ENCODE peak calls at places on chromosome 17, in five cellular contexts. One of them, this sample, is unnamed.

GRCh38 chr17:79793924-79794304 is 3.0 kb downstream of the CBX8 start:
- DNase-seq in left ventricle myocardium inferior: no peak
- DNase-seq in breast epithelium: no peak
- DNase-seq in AG04450: peak; percentile 42
- DNase-seq in GM23338: peak; percentile 85
- DNase-seq in this sample: no peak

GRCh38 chr17:2051388-2052237 is 3.3 kb upstream of the HIC1 start:
- DNase-seq in breast epithelium: no peak
- DNase-seq in left ventricle myocardium inferior: no peak
- DNase-seq in AG04450: no peak
- DNase-seq in GM23338: no peak
- DNase-seq in this sample: no peak

GRCh38 chr17:74430706-74431567 is 951 bp upstream of the GPRC5C start:
- DNase-seq in breast epithelium: peak; percentile 83
- DNase-seq in left ventricle myocardium inferior: peak; percentile 83
- DNase-seq in GM23338: peak; percentile 80
- DNase-seq in AG04450: no peak
- DNase-seq in this sample: peak; percentile 85

GRCh38 chr17:9230346-9230745 is 209.0 kb downstream of the NTN1 start:
- DNase-seq in AG04450: no peak
- DNase-seq in GM23338: no peak
- DNase-seq in left ventricle myocardium inferior: no peak
- DNase-seq in breast epithelium: no peak
- DNase-seq in this sample: no peak

GRCh38 chr17:199195-199604 is 17.8 kb upstream of the DOC2B start:
- DNase-seq in GM23338: no peak
- DNase-seq in AG04450: no peak
- DNase-seq in left ventricle myocardium inferior: no peak
- DNase-seq in breast epithelium: no peak
- DNase-seq in this sample: no peak

GRCh38 chr17:62801553-62801952 is 6.6 kb downstream of the MARCHF10 start:
- DNase-seq in breast epithelium: no peak
- DNase-seq in left ventricle myocardium inferior: no peak
- DNase-seq in AG04450: no peak
- DNase-seq in GM23338: no peak
- DNase-seq in this sample: no peak

GRCh38 chr17:16407911-16408588 is 7.3 kb upstream of the TRPV2 start:
- DNase-seq in left ventricle myocardium inferior: peak; percentile 64
- DNase-seq in AG04450: no peak
- DNase-seq in GM23338: peak; percentile 76
- DNase-seq in breast epithelium: no peak
- DNase-seq in this sample: peak; percentile 73

GRCh38 chr17:61996916-61997605 is 68.0 kb downstream of the MED13 start:
- DNase-seq in AG04450: no peak
- DNase-seq in breast epithelium: no peak
- DNase-seq in GM23338: no peak
- DNase-seq in left ventricle myocardium inferior: no peak
- DNase-seq in this sample: no peak

GRCh38 chr17:78324391-78325075 is 35.3 kb downstream of the SOCS3 start:
- DNase-seq in left ventricle myocardium inferior: peak; percentile 91
- DNase-seq in breast epithelium: no peak
- DNase-seq in GM23338: peak; percentile 71
- DNase-seq in AG04450: peak; percentile 69
- DNase-seq in this sample: peak; percentile 89

GRCh38 chr17:21275579-21276339 is 8.8 kb upstream of the MAP2K3 start:
- DNase-seq in GM23338: peak; percentile 91
- DNase-seq in breast epithelium: peak; percentile 90
- DNase-seq in left ventricle myocardium inferior: peak; percentile 95
- DNase-seq in AG04450: no peak
- DNase-seq in this sample: peak; percentile 94

GRCh38 chr17:61862105-61862574 is 1.2 kb downstream of the BRIP1 start:
- DNase-seq in left ventricle myocardium inferior: no peak
- DNase-seq in AG04450: no peak
- DNase-seq in GM23338: no peak
- DNase-seq in breast epithelium: no peak
- DNase-seq in this sample: no peak

GRCh38 chr17:45087978-45088377 is 26.9 kb downstream of the NMT1 start:
- DNase-seq in GM23338: no peak
- DNase-seq in left ventricle myocardium inferior: no peak
- DNase-seq in breast epithelium: no peak
- DNase-seq in AG04450: no peak
- DNase-seq in this sample: no peak

GRCh38 chr17:58388302-58389190 is 28.8 kb downstream of the RNF43 start:
- DNase-seq in AG04450: no peak
- DNase-seq in left ventricle myocardium inferior: no peak
- DNase-seq in GM23338: peak; percentile 39
- DNase-seq in breast epithelium: no peak
- DNase-seq in this sample: no peak

GRCh38 chr17:6479626-6480324 is 35.5 kb downstream of the PIMREG start:
- DNase-seq in GM23338: no peak
- DNase-seq in breast epithelium: no peak
- DNase-seq in left ventricle myocardium inferior: no peak
- DNase-seq in AG04450: no peak
- DNase-seq in this sample: no peak

GRCh38 chr17:16912021-16912962 is 59.6 kb downstream of the TNFRSF13B start:
- DNase-seq in GM23338: no peak
- DNase-seq in breast epithelium: peak; percentile 22
- DNase-seq in AG04450: no peak
- DNase-seq in left ventricle myocardium inferior: peak; percentile 8
- DNase-seq in this sample: no peak

GRCh38 chr17:20935740-20936139 is 107.1 kb downstream of the USP22 start:
- DNase-seq in left ventricle myocardium inferior: no peak
- DNase-seq in AG04450: no peak
- DNase-seq in breast epithelium: no peak
- DNase-seq in GM23338: no peak
- DNase-seq in this sample: no peak

GRCh38 chr17:78679495-78680395 is 102.3 kb downstream of the CYTH1 start:
- DNase-seq in left ventricle myocardium inferior: no peak
- DNase-seq in AG04450: no peak
- DNase-seq in breast epithelium: no peak
- DNase-seq in GM23338: no peak
- DNase-seq in this sample: no peak

GRCh38 chr17:78651551-78651950 is 74.4 kb upstream of the DNAH17 start:
- DNase-seq in AG04450: no peak
- DNase-seq in breast epithelium: no peak
- DNase-seq in left ventricle myocardium inferior: no peak
- DNase-seq in GM23338: no peak
- DNase-seq in this sample: no peak

GRCh38 chr17:71709974-71710373 is 410.8 kb upstream of the SOX9 start:
- DNase-seq in GM23338: peak; percentile 1
- DNase-seq in breast epithelium: no peak
- DNase-seq in AG04450: no peak
- DNase-seq in left ventricle myocardium inferior: no peak
- DNase-seq in this sample: no peak

GRCh38 chr17:70110443-70110880 is 35.4 kb downstream of the KCNJ16 start:
- DNase-seq in breast epithelium: no peak
- DNase-seq in GM23338: no peak
- DNase-seq in left ventricle myocardium inferior: no peak
- DNase-seq in AG04450: peak; percentile 2
- DNase-seq in this sample: peak; percentile 49

GRCh38 chr17:31740611-31741082 is 118.4 kb downstream of the COPRS start:
- DNase-seq in GM23338: no peak
- DNase-seq in breast epithelium: no peak
- DNase-seq in left ventricle myocardium inferior: no peak
- DNase-seq in AG04450: peak; percentile 76
- DNase-seq in this sample: no peak

GRCh38 chr17:68221786-68222185 is 26.1 kb upstream of the AMZ2 start:
- DNase-seq in breast epithelium: no peak
- DNase-seq in AG04450: no peak
- DNase-seq in left ventricle myocardium inferior: no peak
- DNase-seq in GM23338: no peak
- DNase-seq in this sample: no peak

GRCh38 chr17:3905017-3905486 is 11.2 kb downstream of the P2RX1 start:
- DNase-seq in AG04450: no peak
- DNase-seq in breast epithelium: no peak
- DNase-seq in GM23338: no peak
- DNase-seq in left ventricle myocardium inferior: no peak
- DNase-seq in this sample: no peak

GRCh38 chr17:50514388-50514787 is 6.1 kb downstream of the MYCBPAP start:
- DNase-seq in left ventricle myocardium inferior: no peak
- DNase-seq in GM23338: no peak
- DNase-seq in AG04450: no peak
- DNase-seq in breast epithelium: no peak
- DNase-seq in this sample: no peak

GRCh38 chr17:64491995-64492394 is 4.9 kb downstream of the POLG2 start:
- DNase-seq in AG04450: no peak
- DNase-seq in GM23338: no peak
- DNase-seq in left ventricle myocardium inferior: no peak
- DNase-seq in breast epithelium: no peak
- DNase-seq in this sample: no peak

GRCh38 chr17:59106463-59107305 is at the start of gene TRIM37:
- DNase-seq in AG04450: peak; percentile 98
- DNase-seq in left ventricle myocardium inferior: peak; percentile 97
- DNase-seq in GM23338: peak; percentile 99
- DNase-seq in breast epithelium: peak; percentile 96
- DNase-seq in this sample: peak; percentile 97

GRCh38 chr17:66749217-66749832 is 85.6 kb upstream of the CACNG5 start:
- DNase-seq in AG04450: no peak
- DNase-seq in left ventricle myocardium inferior: no peak
- DNase-seq in breast epithelium: no peak
- DNase-seq in GM23338: no peak
- DNase-seq in this sample: no peak

GRCh38 chr17:29571486-29571882 is 3.0 kb downstream of the TP53I13 start:
- DNase-seq in GM23338: no peak
- DNase-seq in breast epithelium: no peak
- DNase-seq in left ventricle myocardium inferior: no peak
- DNase-seq in AG04450: no peak
- DNase-seq in this sample: no peak

GRCh38 chr17:10718547-10718946 is 11.3 kb downstream of the TMEM220 start:
- DNase-seq in GM23338: no peak
- DNase-seq in breast epithelium: no peak
- DNase-seq in left ventricle myocardium inferior: no peak
- DNase-seq in AG04450: no peak
- DNase-seq in this sample: no peak

GRCh38 chr17:37299257-37299985 is 76.4 kb upstream of the C17orf78 start:
- DNase-seq in AG04450: no peak
- DNase-seq in left ventricle myocardium inferior: no peak
- DNase-seq in GM23338: peak; percentile 34
- DNase-seq in breast epithelium: no peak
- DNase-seq in this sample: no peak

GRCh38 chr17:72764632-72765041 is 327.9 kb downstream of the SLC39A11 start:
- DNase-seq in GM23338: no peak
- DNase-seq in breast epithelium: no peak
- DNase-seq in left ventricle myocardium inferior: no peak
- DNase-seq in AG04450: peak; percentile 13
- DNase-seq in this sample: no peak

GRCh38 chr17:56322991-56323390 is 169.7 kb downstream of the ANKFN1 start:
- DNase-seq in AG04450: no peak
- DNase-seq in breast epithelium: no peak
- DNase-seq in left ventricle myocardium inferior: no peak
- DNase-seq in GM23338: no peak
- DNase-seq in this sample: no peak

GRCh38 chr17:56316604-56317003 is 163.3 kb downstream of the ANKFN1 start:
- DNase-seq in AG04450: no peak
- DNase-seq in breast epithelium: no peak
- DNase-seq in GM23338: no peak
- DNase-seq in left ventricle myocardium inferior: no peak
- DNase-seq in this sample: no peak

GRCh38 chr17:56317351-56318208 is 164.3 kb downstream of the ANKFN1 start:
- DNase-seq in AG04450: no peak
- DNase-seq in left ventricle myocardium inferior: no peak
- DNase-seq in breast epithelium: no peak
- DNase-seq in GM23338: no peak
- DNase-seq in this sample: no peak

GRCh38 chr17:56320443-56320842 is 167.2 kb downstream of the ANKFN1 start:
- DNase-seq in breast epithelium: no peak
- DNase-seq in left ventricle myocardium inferior: no peak
- DNase-seq in AG04450: no peak
- DNase-seq in GM23338: peak; percentile 34
- DNase-seq in this sample: no peak

GRCh38 chr17:56319531-56319930 is 166.3 kb downstream of the ANKFN1 start:
- DNase-seq in breast epithelium: no peak
- DNase-seq in GM23338: peak; percentile 79
- DNase-seq in left ventricle myocardium inferior: no peak
- DNase-seq in AG04450: peak; percentile 29
- DNase-seq in this sample: no peak
- TF ChIP-seq CTCF in breast epithelium: peak; percentile 43
- TF ChIP-seq CTCF in GM23338: peak; percentile 74
- TF ChIP-seq CTCF in left ventricle myocardium inferior: peak; percentile 66
- TF ChIP-seq CTCF in AG04450: peak; percentile 66
- TF ChIP-seq CTCF in this sample: peak; percentile 53

GRCh38 chr17:46977348-46977747 is 1.7 kb downstream of the RPRML start:
- DNase-seq in AG04450: no peak
- DNase-seq in breast epithelium: no peak
- DNase-seq in left ventricle myocardium inferior: no peak
- DNase-seq in GM23338: peak; percentile 97
- DNase-seq in this sample: no peak
- TF ChIP-seq CTCF in AG04450: peak; percentile 48
- TF ChIP-seq CTCF in breast epithelium: no peak
- TF ChIP-seq CTCF in left ventricle myocardium inferior: peak; percentile 36
- TF ChIP-seq CTCF in GM23338: peak; percentile 61
- TF ChIP-seq CTCF in this sample: peak; percentile 6

DNA sequence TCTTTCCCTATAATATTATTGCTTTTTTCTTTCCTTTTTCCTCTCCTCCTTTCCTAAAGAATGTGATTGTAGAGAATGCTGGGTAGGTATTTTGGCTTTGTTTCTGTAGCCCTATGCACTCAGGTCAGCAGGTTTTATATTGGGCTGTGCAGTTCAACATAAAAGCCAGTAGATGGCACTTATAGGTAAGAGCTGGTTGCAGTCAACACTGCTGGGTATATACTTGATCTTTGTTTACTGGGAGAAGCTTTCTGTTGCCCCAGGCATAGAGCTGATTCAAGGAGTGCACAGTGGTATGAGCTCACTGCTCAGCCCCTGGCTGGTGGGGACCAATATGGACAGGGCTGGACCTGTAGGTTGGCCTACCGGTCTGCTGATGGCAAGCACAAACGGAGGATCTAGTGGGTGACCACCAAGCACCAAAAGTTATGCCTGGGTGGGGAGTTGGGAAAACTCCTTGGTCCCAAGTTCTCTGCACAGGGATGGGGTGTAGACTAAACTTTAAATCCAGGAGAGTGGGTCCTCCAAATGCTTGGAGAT is 378.9 kb downstream of the PMP22 start:
- DNase-seq in left ventricle myocardium inferior: no peak
- DNase-seq in breast epithelium: no peak
- DNase-seq in GM23338: peak; percentile 74
- DNase-seq in AG04450: no peak
- DNase-seq in this sample: no peak
- TF ChIP-seq CTCF in left ventricle myocardium inferior: peak; percentile 25
- TF ChIP-seq CTCF in breast epithelium: no peak
- TF ChIP-seq CTCF in GM23338: peak; percentile 73
- TF ChIP-seq CTCF in AG04450: peak; percentile 21
- TF ChIP-seq CTCF in this sample: no peak

GRCh38 chr17:81233811-81234505 is 4.9 kb downstream of the TEPSIN start:
- DNase-seq in GM23338: no peak
- DNase-seq in left ventricle myocardium inferior: no peak
- DNase-seq in AG04450: no peak
- DNase-seq in breast epithelium: no peak
- DNase-seq in this sample: peak; percentile 12

GRCh38 chr17:81234506-81234855 is 4.4 kb downstream of the TEPSIN start:
- DNase-seq in GM23338: no peak
- DNase-seq in breast epithelium: no peak
- DNase-seq in left ventricle myocardium inferior: no peak
- DNase-seq in AG04450: no peak
- DNase-seq in this sample: no peak

GRCh38 chr17:81231766-81232581 is 6.9 kb downstream of the TEPSIN start:
- DNase-seq in left ventricle myocardium inferior: no peak
- DNase-seq in GM23338: no peak
- DNase-seq in breast epithelium: no peak
- DNase-seq in AG04450: no peak
- DNase-seq in this sample: no peak

GRCh38 chr17:81232616-81233241 is 6.1 kb downstream of the TEPSIN start:
- DNase-seq in left ventricle myocardium inferior: no peak
- DNase-seq in breast epithelium: no peak
- DNase-seq in AG04450: no peak
- DNase-seq in GM23338: no peak
- DNase-seq in this sample: no peak

GRCh38 chr17:81233316-81233715 is 5.5 kb downstream of the TEPSIN start:
- DNase-seq in left ventricle myocardium inferior: no peak
- DNase-seq in breast epithelium: no peak
- DNase-seq in GM23338: no peak
- DNase-seq in AG04450: no peak
- DNase-seq in this sample: no peak
- TF ChIP-seq CTCF in left ventricle myocardium inferior: no peak
- TF ChIP-seq CTCF in breast epithelium: no peak
- TF ChIP-seq CTCF in GM23338: no peak
- TF ChIP-seq CTCF in AG04450: no peak
- TF ChIP-seq CTCF in this sample: no peak